ENCODE peak calls at places on chromosomes 13 and 19, in five cellular contexts. A, X, C, T and Q are unnamed samples.

GRCh38 chr19:38298841-38299680 is 5.0 kb upstream of the C19orf33 start:
- DNase-seq in T (no peak), X (no peak), C (no peak), A (no peak), Q (no peak)

GRCh38 chr13:113734826-113735125 is 24.2 kb upstream of the TMEM255B start:
- DNase-seq in A (no peak), C (no peak), X (no peak), T (no peak), Q (no peak)

GRCh38 chr13:102197193-102197592 is 204.7 kb downstream of the FGF14 start:
- DNase-seq in A (no peak), X (no peak), T (no peak), C (no peak), Q (no peak)

GRCh38 chr19:5037936-5038335 is 69.0 kb downstream of the KDM4B start:
- DNase-seq in C (no peak), A (no peak), X (no peak), T (no peak), Q (no peak)

GRCh38 chr13:78022164-78022877 is 103.7 kb upstream of the EDNRB start:
- DNase-seq in X (peak; percentile 49), A (no peak), C (peak; percentile 5), T (no peak), Q (no peak)

GRCh38 chr19:17214531-17215124 is 529 bp upstream of the USE1 start:
- DNase-seq in C (no peak), X (no peak), T (no peak), A (no peak), Q (no peak)

GRCh38 chr13:37179646-37180045 is 74.2 kb upstream of the CSNK1A1L start:
- DNase-seq in C (no peak), X (no peak), A (no peak), T (no peak), Q (no peak)

GRCh38 chr13:95349267-95349666 is 48.0 kb upstream of the ABCC4 start:
- DNase-seq in A (no peak), T (no peak), X (no peak), C (no peak), Q (no peak)

GRCh38 chr19:21434967-21435544 is 38.1 kb downstream of the ZNF493 start:
- DNase-seq in C (no peak), X (no peak), T (no peak), A (no peak), Q (no peak)

GRCh38 chr13:24746618-24747247 is 17.2 kb upstream of the RNF17 start:
- DNase-seq in C (no peak), T (no peak), A (peak; percentile 47), X (no peak), Q (no peak)

GRCh38 chr13:23160241-23161175 is 20.3 kb upstream of the SGCG start:
- DNase-seq in T (no peak), C (no peak), X (no peak), A (peak; percentile 13), Q (no peak)